ENCODE peak calls at places on chromosomes 5 and 9, in four cellular contexts. C, D, P and S are unnamed samples.

GRCh38 chr5:96209829-96210228 is 223.2 kb downstream of the PCSK1 start:
- DNase-seq in C (no peak), D (peak), P (no peak), S (no peak)

GRCh38 chr9:116080561-116080960 is 73.0 kb upstream of the PAPPA start:
- DNase-seq in C (no peak), D (no peak), P (no peak), S (no peak)

GRCh38 chr5:170097934-170098333 is 7.8 kb upstream of the FOXI1 start:
- DNase-seq in C (no peak), D (no peak), P (no peak), S (no peak)

GRCh38 chr5:41526699-41527098 is 16.3 kb upstream of the PLCXD3 start:
- DNase-seq in C (no peak), D (no peak), P (no peak), S (no peak)

GRCh38 chr5:167968784-167969183 is 322.7 kb upstream of the WWC1 start:
- DNase-seq in C (no peak), D (no peak), P (no peak), S (no peak)

GRCh38 chr9:120434532-120434931 is 145.4 kb downstream of the CDK5RAP2 start:
- DNase-seq in C (no peak), D (no peak), P (no peak), S (no peak)

GRCh38 chr9:85053206-85053605 is 383.7 kb downstream of the NTRK2 start:
- DNase-seq in C (no peak), D (peak), P (no peak), S (no peak)

GRCh38 chr9:33133186-33133585 is 34.0 kb downstream of the B4GALT1 start:
- DNase-seq in C (no peak), D (no peak), P (no peak), S (no peak)

GRCh38 chr5:56677693-56678092 is 137.7 kb upstream of the MAP3K1 start:
- DNase-seq in C (no peak), D (no peak), P (no peak), S (no peak)

GRCh38 chr9:20722221-20722620 is 38.2 kb downstream of the FOCAD start:
- DNase-seq in C (no peak), D (no peak), P (no peak), S (no peak)

GRCh38 chr5:69300537-69301203 is 31.9 kb downstream of the CCDC125 start:
- DNase-seq in C (peak), D (no peak), P (no peak), S (no peak)

GRCh38 chr9:6708732-6709131 is 49.0 kb upstream of the KDM4C start:
- DNase-seq in C (no peak), D (no peak), P (no peak), S (no peak)

GRCh38 chr9:132894857-132895846 is 16.5 kb downstream of the SPACA9 start:
- DNase-seq in C (no peak), D (no peak), P (no peak), S (no peak)

GRCh38 chr9:79353856-79354520 is 217.8 kb upstream of the TLE4 start:
- DNase-seq in C (no peak), D (peak), P (no peak), S (no peak)

GRCh38 chr9:85639675-85640186 is 102.0 kb downstream of the AGTPBP1 start:
- DNase-seq in C (no peak), D (no peak), P (no peak), S (no peak)

GRCh38 chr5:42614509-42614908 is 142.1 kb upstream of the CCDC152 start:
- DNase-seq in C (no peak), D (no peak), P (no peak), S (no peak)

GRCh38 chr5:42617411-42617810 is 139.2 kb upstream of the CCDC152 start:
- DNase-seq in C (no peak), D (no peak), P (no peak), S (no peak)

GRCh38 chr5:42611437-42611836 is 145.2 kb upstream of the CCDC152 start:
- DNase-seq in C (no peak), D (no peak), P (no peak), S (no peak)

DNA sequence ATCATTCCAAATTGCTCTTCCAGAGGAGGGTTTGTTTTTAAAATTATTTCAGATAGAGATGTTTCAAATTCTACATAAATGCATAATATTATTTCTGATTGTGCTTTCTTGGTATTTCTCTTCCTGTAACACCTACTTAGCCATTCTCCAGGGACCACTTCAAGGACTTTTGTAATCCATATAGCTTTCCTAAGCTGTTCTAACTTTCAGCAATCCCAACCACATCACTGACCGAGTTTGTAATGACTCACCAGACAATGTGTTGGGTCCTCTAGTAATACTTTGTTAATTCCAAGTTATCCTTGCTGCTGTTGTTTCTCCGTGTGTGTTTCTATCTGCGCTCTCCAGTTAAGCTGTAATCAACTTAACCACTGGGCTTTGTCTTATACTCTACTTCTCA is 143.6 kb upstream of the CCDC152 start:
- DNase-seq in C (no peak), D (no peak), P (no peak), S (no peak)
- TF ChIP-seq JUNB in C (no peak), D (no peak), P (no peak), S (no peak)

DNA sequence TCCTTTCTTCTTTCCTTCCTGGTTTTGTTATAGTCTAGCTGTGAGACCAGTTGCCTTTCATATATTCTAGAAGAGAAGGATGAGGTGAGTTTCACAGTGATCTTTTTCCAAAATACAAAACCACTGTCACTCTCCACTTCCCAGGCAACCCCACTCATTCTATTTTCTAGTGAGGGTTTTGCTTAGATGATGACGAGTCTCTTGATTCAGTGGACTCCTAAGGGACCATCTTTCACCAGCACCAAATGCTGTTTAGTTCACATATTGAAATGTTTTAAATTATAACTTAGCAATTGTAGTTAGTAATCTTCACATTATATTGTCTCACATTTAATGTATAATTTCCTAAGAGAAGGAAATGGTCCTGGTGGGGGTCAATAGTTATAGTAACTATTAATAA is 25.2 kb downstream of the PIK3R1 start:
- DNase-seq in C (no peak), D (no peak), P (no peak), S (no peak)
- TF ChIP-seq POLR2A in C (no peak), D (no peak), P (no peak), S (no peak)

GRCh38 chr5:137234973-137235943 is 263.9 kb downstream of the SPOCK1 start:
- DNase-seq in C (no peak), D (no peak), P (no peak), S (no peak)
- TF ChIP-seq SMC3 in C (no peak), D (no peak), P (no peak), S (no peak)

DNA sequence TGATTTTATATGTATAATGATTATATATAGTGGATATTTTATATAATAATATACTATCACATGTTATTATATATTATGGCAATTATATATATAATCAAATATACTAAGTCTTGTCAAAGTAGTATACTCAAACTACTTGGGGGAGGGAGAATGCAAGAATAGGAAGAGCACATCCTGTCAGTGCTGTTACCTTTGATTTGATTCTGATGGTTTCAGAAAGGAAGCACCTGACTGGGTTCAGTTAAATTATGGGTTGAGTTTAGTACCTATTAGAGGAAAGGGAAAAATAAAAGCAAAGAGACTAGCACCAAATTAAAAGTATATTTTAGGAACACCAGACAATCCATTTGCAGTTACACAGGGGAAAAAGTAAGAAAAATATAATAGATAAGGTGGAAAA is 107.6 kb downstream of the GRIA1 start:
- DNase-seq in C (no peak), D (no peak), P (no peak), S (no peak)
- TF ChIP-seq JUNB in C (no peak), D (no peak), P (no peak), S (no peak)

GRCh38 chr9:18071651-18072060 is 402.3 kb upstream of the ADAMTSL1 start:
- DNase-seq in C (no peak), D (no peak), P (no peak), S (no peak)
- TF ChIP-seq POLR2A in C (no peak), D (no peak), P (no peak), S (no peak)

GRCh38 chr5:6401410-6401809 is 23.1 kb upstream of the MED10 start:
- DNase-seq in C (no peak), D (no peak), P (no peak), S (no peak)
- TF ChIP-seq SMC3 in C (no peak), D (no peak), P (no peak), S (no peak)